ENCODE peak calls at places on chromosomes 13 and 19, in five cellular contexts. T is fibroblast of the conjunctiva; A is CD8-positive, alpha-beta memory T cell; E is caudate nucleus; I is activated naive CD8-positive, alpha-beta T cell treated with anti-CD3 and anti-CD28 coated beads for 36 hours. C is an unnamed sample.

GRCh38 chr19:11190501-11190900 is 6.8 kb downstream of the KANK2 start:
- DNase-seq in T (no peak), A (no peak), E (no peak), I (no peak), C (no peak)

GRCh38 chr19:48351341-48351752 is 12.4 kb downstream of the TMEM143 start:
- DNase-seq in T (no peak), A (peak), E (no peak), I (peak), C (no peak)

GRCh38 chr13:84126671-84127171 is 244.4 kb upstream of the SLITRK1 start:
- DNase-seq in T (no peak), A (no peak), E (no peak), I (peak), C (no peak)

GRCh38 chr13:94886191-94886590 is 173.8 kb upstream of the SOX21 start:
- DNase-seq in T (no peak), A (no peak), E (no peak), I (no peak), C (peak)

GRCh38 chr13:111623170-111623569 is 302.7 kb downstream of the TEX29 start:
- DNase-seq in T (no peak), A (no peak), E (no peak), I (no peak), C (no peak)

GRCh38 chr13:45301263-45301662 is 39.7 kb downstream of the TPT1 start:
- DNase-seq in T (no peak), A (no peak), E (no peak), I (no peak), C (no peak)

GRCh38 chr13:111058796-111059506 is 56.2 kb upstream of the ARHGEF7 start:
- DNase-seq in T (no peak), A (no peak), E (no peak), I (no peak), C (no peak)

GRCh38 chr13:39655569-39656324 is at the start of gene COG6:
- DNase-seq in T (peak), A (peak), E (peak), I (peak), C (peak)

GRCh38 chr19:43132696-43133095 is 50.2 kb upstream of the PSG2 start:
- DNase-seq in T (no peak), A (no peak), E (no peak), I (no peak), C (no peak)

GRCh38 chr19:46958542-46958941 is 61.1 kb upstream of the NPAS1 start:
- DNase-seq in T (no peak), A (no peak), E (no peak), I (peak), C (no peak)

GRCh38 chr19:14078406-14078805 is 5.8 kb downstream of the MISP3 start:
- DNase-seq in T (no peak), A (no peak), E (no peak), I (no peak), C (peak)

GRCh38 chr19:10104665-10105221 is 1.4 kb upstream of the PPAN start:
- DNase-seq in T (no peak), A (peak), E (no peak), I (peak), C (no peak)

GRCh38 chr13:33865945-33866344 is 48.0 kb downstream of the RFC3 start:
- DNase-seq in T (no peak), A (no peak), E (no peak), I (no peak), C (no peak)

GRCh38 chr13:45781553-45782326 is 69.8 kb downstream of the SIAH3 start:
- DNase-seq in T (no peak), A (no peak), E (no peak), I (no peak), C (no peak)

GRCh38 chr13:64934569-64935362 is 2295.4 kb downstream of the PCDH9 start:
- DNase-seq in T (no peak), A (no peak), E (no peak), I (no peak), C (no peak)

GRCh38 chr13:99993660-99994455 is 12.3 kb downstream of the ZIC2 start:
- DNase-seq in T (no peak), A (no peak), E (no peak), I (no peak), C (no peak)

GRCh38 chr13:105721056-105721455 is 814.4 kb downstream of the EFNB2 start:
- DNase-seq in T (no peak), A (no peak), E (no peak), I (no peak), C (peak)

GRCh38 chr13:87128006-87128405 is 543.2 kb upstream of the SLITRK5 start:
- DNase-seq in T (peak), A (no peak), E (no peak), I (no peak), C (no peak)

GRCh38 chr13:51998723-51999471 is 12.4 kb downstream of the ATP7B start:
- DNase-seq in T (no peak), A (no peak), E (no peak), I (no peak), C (no peak)

GRCh38 chr13:110350509-110350908 is 43.4 kb downstream of the COL4A2 start:
- DNase-seq in T (no peak), A (no peak), E (no peak), I (no peak), C (no peak)

GRCh38 chr19:17805427-17805826 is 10.5 kb downstream of the B3GNT3 start:
- DNase-seq in T (no peak), A (no peak), E (no peak), I (no peak), C (no peak)

GRCh38 chr19:2578391-2578826 is 102.5 kb downstream of the GADD45B start:
- DNase-seq in T (no peak), A (no peak), E (no peak), I (no peak), C (no peak)

GRCh38 chr19:37218592-37218935 is 550 bp downstream of the ZNF383 start:
- DNase-seq in T (no peak), A (no peak), E (no peak), I (peak), C (peak)

GRCh38 chr13:49348748-49349147 is 95.1 kb downstream of the CAB39L start:
- DNase-seq in T (no peak), A (no peak), E (no peak), I (no peak), C (no peak)

GRCh38 chr13:54305377-54305776 is 1276.8 kb downstream of the OLFM4 start:
- DNase-seq in T (no peak), A (no peak), E (no peak), I (no peak), C (no peak)

GRCh38 chr13:51829236-51829899 is 15.6 kb downstream of the TMEM272 start:
- DNase-seq in T (no peak), A (no peak), E (no peak), I (no peak), C (no peak)

GRCh38 chr13:40974460-40975407 is 44.4 kb downstream of the ELF1 start:
- DNase-seq in T (peak), A (peak), E (no peak), I (no peak), C (no peak)

GRCh38 chr19:7067716-7068115 is 1.8 kb upstream of the ZNF557 start:
- DNase-seq in T (no peak), A (no peak), E (no peak), I (no peak), C (no peak)

GRCh38 chr13:35961002-35961401 is 170.2 kb downstream of the DCLK1 start:
- DNase-seq in T (no peak), A (no peak), E (no peak), I (no peak), C (no peak)

GRCh38 chr19:6516659-6517291 is 14.1 kb upstream of the TNFSF9 start:
- DNase-seq in T (peak), A (peak), E (peak), I (peak), C (peak)

GRCh38 chr19:2495130-2495641 is 19.3 kb downstream of the GADD45B start:
- DNase-seq in T (no peak), A (peak), E (no peak), I (no peak), C (no peak)

GRCh38 chr13:34748078-34748477 is 194.0 kb upstream of the NBEA start:
- DNase-seq in T (no peak), A (no peak), E (no peak), I (no peak), C (peak)

GRCh38 chr13:99269627-99270252 is 11.6 kb upstream of the GPR18 start:
- DNase-seq in T (peak), A (no peak), E (no peak), I (no peak), C (peak)

C was measured in stromal cell of bone marrow.